ENCODE peak calls at places on chromosomes 16 and 17, in five cellular contexts. C is B cell; P is dermis blood vessel endothelial cell; G is HCEC 1CT; Q is activated CD8-positive, alpha-beta memory T cell treated with anti-CD3 and anti-CD28 coated beads for 1 hour. O is an unnamed sample.

GRCh38 chr17:64295146-64295545 is 32.1 kb upstream of the TEX2 start:
- DNase-seq in C (no peak), P (no peak), G (no peak), Q (no peak), O (no peak)

GRCh38 chr16:85269165-85269564 is 156.9 kb upstream of the CIBAR2 start:
- DNase-seq in C (no peak), P (no peak), G (no peak), Q (no peak), O (no peak)

GRCh38 chr17:28811594-28812135 is 30.9 kb downstream of the FAM222B start:
- DNase-seq in C (no peak), P (peak), G (peak), Q (no peak), O (peak)

GRCh38 chr16:89723279-89724250 is 2.2 kb downstream of the ZNF276 start:
- DNase-seq in C (no peak), P (peak), G (no peak), Q (peak), O (no peak)

GRCh38 chr17:7910281-7910680 is 5.8 kb downstream of the RNF227 start:
- DNase-seq in C (no peak), P (no peak), G (no peak), Q (no peak), O (no peak)

GRCh38 chr17:75842411-75842810 is 1.8 kb downstream of the UNC13D start:
- DNase-seq in C (no peak), P (no peak), G (no peak), Q (no peak), O (no peak)

GRCh38 chr16:48535831-48536599 is 74.0 kb downstream of the N4BP1 start:
- DNase-seq in C (peak), P (no peak), G (no peak), Q (no peak), O (peak)

GRCh38 chr16:12760819-12761611 is 42.7 kb downstream of the CPPED1 start:
- DNase-seq in C (no peak), P (no peak), G (no peak), Q (no peak), O (no peak)

GRCh38 chr16:12794486-12795399 is 8.9 kb downstream of the CPPED1 start:
- DNase-seq in C (no peak), P (no peak), G (no peak), Q (no peak), O (no peak)

GRCh38 chr17:19345067-19345460 is 17.5 kb downstream of the B9D1 start:
- DNase-seq in C (no peak), P (no peak), G (no peak), Q (no peak), O (no peak)

GRCh38 chr16:26672206-26672605 is 394.5 kb upstream of the C16orf82 start:
- DNase-seq in C (no peak), P (no peak), G (no peak), Q (no peak), O (no peak)

GRCh38 chr17:17993852-17994251 is 21.2 kb downstream of the DRC3 start:
- DNase-seq in C (no peak), P (no peak), G (no peak), Q (no peak), O (no peak)

GRCh38 chr17:39754958-39755549 is 17.3 kb downstream of the GRB7 start:
- DNase-seq in C (no peak), P (peak), G (no peak), Q (no peak), O (peak)

GRCh38 chr17:43014946-43015519 is 7.2 kb downstream of the VAT1 start:
- DNase-seq in C (no peak), P (no peak), G (no peak), Q (no peak), O (no peak)

GRCh38 chr16:86663691-86664517 is 85.6 kb downstream of the FOXL1 start:
- DNase-seq in C (no peak), P (peak), G (peak), Q (no peak), O (peak)

GRCh38 chr17:12953126-12953525 is 64.7 kb downstream of the ELAC2 start:
- DNase-seq in C (no peak), P (no peak), G (no peak), Q (no peak), O (no peak)

GRCh38 chr16:86573215-86573614 is 5.1 kb upstream of the FOXL1 start:
- DNase-seq in C (no peak), P (no peak), G (no peak), Q (no peak), O (peak)

GRCh38 chr16:66508261-66508913 is 41.5 kb downstream of the TK2 start:
- DNase-seq in C (no peak), P (peak), G (no peak), Q (no peak), O (peak)

GRCh38 chr16:82031116-82032084 is 3.7 kb upstream of the HSD17B2 start:
- DNase-seq in C (no peak), P (peak), G (peak), Q (no peak), O (peak)

GRCh38 chr16:49483651-49484451 is 110.2 kb downstream of the C16orf78 start:
- DNase-seq in C (no peak), P (no peak), G (no peak), Q (no peak), O (no peak)

GRCh38 chr17:5785867-5786509 is 201.7 kb upstream of the NLRP1 start:
- DNase-seq in C (no peak), P (peak), G (peak), Q (no peak), O (peak)

GRCh38 chr16:2039286-2040030 is 8.2 kb downstream of the NTHL1 start:
- DNase-seq in C (no peak), P (no peak), G (peak), Q (no peak), O (no peak)

GRCh38 chr17:77320501-77321256 is 179.9 kb downstream of the SEC14L1 start:
- DNase-seq in C (peak), P (no peak), G (no peak), Q (no peak), O (peak)

GRCh38 chr17:17119533-17119932 is 77.3 kb downstream of the MPRIP start:
- DNase-seq in C (no peak), P (peak), G (peak), Q (no peak), O (peak)

GRCh38 chr16:3511286-3512180 is 10.7 kb downstream of the CLUAP1 start:
- DNase-seq in C (no peak), P (no peak), G (no peak), Q (no peak), O (no peak)

GRCh38 chr17:80477647-80478478 is 1.5 kb upstream of the NPTX1 start:
- DNase-seq in C (peak), P (peak), G (no peak), Q (no peak), O (peak)

GRCh38 chr17:76683011-76683755 is 27.6 kb downstream of the MXRA7 start:
- DNase-seq in C (no peak), P (no peak), G (no peak), Q (no peak), O (no peak)

GRCh38 chr17:2959371-2960130 is 103.9 kb downstream of the OR1D5 start:
- DNase-seq in C (no peak), P (no peak), G (no peak), Q (no peak), O (no peak)

GRCh38 chr17:56929362-56929969 is 15.6 kb upstream of the TRIM25 start:
- DNase-seq in C (no peak), P (peak), G (no peak), Q (no peak), O (no peak)

GRCh38 chr17:48715496-48716399 is 6.6 kb downstream of the PRAC1 start:
- DNase-seq in C (no peak), P (no peak), G (no peak), Q (no peak), O (no peak)

GRCh38 chr17:10313037-10313672 is 59.7 kb downstream of the MYH13 start:
- DNase-seq in C (no peak), P (no peak), G (no peak), Q (no peak), O (no peak)

GRCh38 chr17:43927101-43927935 is 15.0 kb downstream of the PPY start:
- DNase-seq in C (no peak), P (no peak), G (no peak), Q (no peak), O (no peak)

GRCh38 chr17:58120195-58120822 is 27.9 kb upstream of the OR4D1 start:
- DNase-seq in C (peak), P (peak), G (peak), Q (no peak), O (peak)

GRCh38 chr17:13337171-13337570 is 264.6 kb downstream of the HS3ST3A1 start:
- DNase-seq in C (no peak), P (no peak), G (peak), Q (no peak), O (peak)

O was measured in EL.